ENCODE peak calls at places on chromosomes 11 and 22, in six cellular contexts. R, L, B, M, U and Z are unnamed samples.

GRCh38 chr11:554824-555499 is 5.6 kb downstream of the LMNTD2 start:
- DNase-seq in B (peak), M (peak), L (peak), R (peak), U (no peak), Z (peak)

GRCh38 chr11:1471736-1472135 is 14.8 kb downstream of the MOB2 start:
- DNase-seq in B (no peak), M (no peak), U (no peak), R (no peak), L (no peak), Z (no peak)

GRCh38 chr11:133896642-133897330 is 51.5 kb upstream of the SPATA19 start:
- DNase-seq in B (no peak), M (no peak), U (no peak), R (peak), L (no peak), Z (no peak)

GRCh38 chr11:70525466-70525865 is 127.1 kb downstream of the CTTN start:
- DNase-seq in R (no peak), B (no peak), L (no peak), M (peak), U (no peak), Z (no peak)

GRCh38 chr11:127345819-127346459 is 345.4 kb upstream of the KIRREL3 start:
- DNase-seq in L (peak), U (no peak), B (peak), M (peak), R (peak), Z (no peak)

GRCh38 chr11:73218106-73218829 is at the start of gene P2RY2:
- DNase-seq in L (peak), B (no peak), M (peak), U (no peak), R (peak), Z (peak)

GRCh38 chr11:19181673-19182261 is 20.0 kb downstream of the CSRP3 start:
- DNase-seq in M (no peak), B (no peak), R (no peak), U (no peak), L (no peak), Z (no peak)

GRCh38 chr11:2229713-2230297 is 40.6 kb downstream of the ASCL2 start:
- DNase-seq in M (no peak), U (no peak), B (no peak), R (no peak), L (no peak), Z (no peak)

GRCh38 chr11:96157517-96157873 is 185.5 kb downstream of the MAML2 start:
- DNase-seq in L (no peak), M (no peak), U (no peak), R (no peak), B (no peak), Z (no peak)

GRCh38 chr11:36328956-36329673 is 33.0 kb downstream of the PRR5L start:
- DNase-seq in L (no peak), B (no peak), M (no peak), U (no peak), R (no peak), Z (no peak)

GRCh38 chr11:61679301-61679700 is 890 bp upstream of the DAGLA start:
- DNase-seq in R (no peak), L (no peak), M (no peak), U (no peak), B (no peak), Z (no peak)

GRCh38 chr11:1272531-1272930 is 36.9 kb downstream of the TOLLIP start:
- DNase-seq in L (no peak), B (no peak), R (no peak), U (no peak), M (no peak), Z (no peak)

GRCh38 chr11:12187399-12187798 is 77.0 kb downstream of the MICAL2 start:
- DNase-seq in U (no peak), R (no peak), M (no peak), L (no peak), B (peak), Z (no peak)

GRCh38 chr11:84909740-84910139 is 717.4 kb downstream of the DLG2 start:
- DNase-seq in U (no peak), L (no peak), M (no peak), B (no peak), R (no peak), Z (no peak)

GRCh38 chr11:115578275-115578674 is 74.1 kb upstream of the CADM1 start:
- DNase-seq in U (no peak), B (no peak), M (no peak), L (no peak), R (no peak), Z (no peak)

GRCh38 chr11:130023204-130023603 is 20.6 kb upstream of the PRDM10 start:
- DNase-seq in R (no peak), U (peak), B (no peak), L (peak), M (no peak), Z (peak)

GRCh38 chr11:90332415-90332814 is 109.6 kb upstream of the CHORDC1 start:
- DNase-seq in L (no peak), M (no peak), R (no peak), U (no peak), B (no peak), Z (no peak)

GRCh38 chr11:7321708-7322448 is 70.2 kb downstream of the SYT9 start:
- DNase-seq in L (no peak), R (no peak), M (no peak), B (no peak), U (no peak), Z (no peak)

GRCh38 chr11:70630816-70631623 is 232.7 kb downstream of the CTTN start:
- DNase-seq in R (no peak), B (no peak), L (no peak), M (no peak), U (no peak), Z (no peak)

GRCh38 chr11:45113807-45114206 is 32.6 kb upstream of the PRDM11 start:
- DNase-seq in M (no peak), B (no peak), U (no peak), L (no peak), R (no peak), Z (no peak)

GRCh38 chr22:25388415-25388814 is 169.0 kb downstream of the CRYBB2 start:
- DNase-seq in R (no peak), B (no peak), M (no peak), U (no peak), L (no peak), Z (no peak)

GRCh38 chr11:94961255-94961654 is 12.1 kb downstream of the CWC15 start:
- DNase-seq in L (no peak), B (no peak), M (no peak), U (no peak), R (no peak), Z (no peak)

GRCh38 chr22:30778261-30778660 is 83.6 kb downstream of the OSBP2 start:
- DNase-seq in U (no peak), L (no peak), M (no peak), R (no peak), B (no peak), Z (no peak)

GRCh38 chr22:24542641-24543040 is 12.3 kb downstream of the GUCD1 start:
- DNase-seq in U (no peak), R (no peak), M (no peak), B (no peak), L (no peak), Z (no peak)

GRCh38 chr11:118227865-118228785 is 3.3 kb upstream of the JAML start:
- DNase-seq in B (no peak), L (no peak), U (no peak), R (no peak), M (no peak), Z (no peak)

GRCh38 chr11:32433249-32434115 is 1.9 kb downstream of the WT1 start:
- DNase-seq in U (no peak), M (no peak), B (peak), R (peak), L (no peak), Z (no peak)

GRCh38 chr11:106999203-106999602 is 19.1 kb downstream of the GUCY1A2 start:
- DNase-seq in R (no peak), U (no peak), B (no peak), L (no peak), M (no peak), Z (no peak)

GRCh38 chr11:132852361-132852760 is 679.9 kb downstream of the OPCML start:
- DNase-seq in B (no peak), L (no peak), M (no peak), R (no peak), U (no peak), Z (no peak)

GRCh38 chr11:8963569-8964323 is 496 bp downstream of the TMEM9B start:
- DNase-seq in L (peak), M (peak), R (peak), B (peak), U (peak), Z (peak)

GRCh38 chr11:134331565-134332188 is at the start of gene GLB1L2:
- DNase-seq in U (no peak), M (peak), R (peak), L (peak), B (peak), Z (peak)

GRCh38 chr22:22156716-22157499 is 87.7 kb upstream of the VPREB1 start:
- DNase-seq in B (peak), M (peak), U (peak), L (peak), R (peak), Z (peak)

GRCh38 chr22:20469110-20469855 is 26.3 kb downstream of the KLHL22 start:
- DNase-seq in B (peak), R (no peak), M (no peak), U (no peak), L (no peak), Z (no peak)

GRCh38 chr11:62062223-62062861 is 61.5 kb upstream of the INCENP start:
- DNase-seq in M (no peak), U (no peak), R (no peak), L (no peak), B (no peak), Z (no peak)

GRCh38 chr22:47674600-47674999 is 912.1 kb downstream of the TBC1D22A start:
- DNase-seq in R (no peak), B (no peak), L (no peak), M (no peak), U (no peak), Z (no peak)

GRCh38 chr11:130166457-130166784 is 6.8 kb downstream of the ST14 start:
- DNase-seq in B (peak), U (no peak), L (peak), R (no peak), M (peak), Z (peak)

GRCh38 chr22:29096736-29097669 is 24.2 kb downstream of the KREMEN1 start:
- DNase-seq in R (no peak), U (no peak), M (no peak), L (peak), B (peak), Z (no peak)

GRCh38 chr11:100674212-100674611 is 12.9 kb upstream of the ARHGAP42 start:
- DNase-seq in M (no peak), U (no peak), L (no peak), R (no peak), B (no peak), Z (no peak)

GRCh38 chr11:77784572-77784971 is 36.0 kb downstream of the RSF1 start:
- DNase-seq in U (no peak), M (no peak), L (peak), B (no peak), R (no peak), Z (no peak)
- TF ChIP-seq YY1 in U (no peak), M (no peak), L (no peak), B (no peak), R (no peak), Z (no peak)

GRCh38 chr11:120511804-120512726 is 517 bp downstream of the GRIK4 start:
- DNase-seq in M (peak), B (no peak), L (no peak), U (no peak), R (no peak), Z (no peak)
- H3K4me2 ChIP-seq in M (no peak), B (no peak), L (peak), U (peak), R (peak), Z (no peak)

DNA sequence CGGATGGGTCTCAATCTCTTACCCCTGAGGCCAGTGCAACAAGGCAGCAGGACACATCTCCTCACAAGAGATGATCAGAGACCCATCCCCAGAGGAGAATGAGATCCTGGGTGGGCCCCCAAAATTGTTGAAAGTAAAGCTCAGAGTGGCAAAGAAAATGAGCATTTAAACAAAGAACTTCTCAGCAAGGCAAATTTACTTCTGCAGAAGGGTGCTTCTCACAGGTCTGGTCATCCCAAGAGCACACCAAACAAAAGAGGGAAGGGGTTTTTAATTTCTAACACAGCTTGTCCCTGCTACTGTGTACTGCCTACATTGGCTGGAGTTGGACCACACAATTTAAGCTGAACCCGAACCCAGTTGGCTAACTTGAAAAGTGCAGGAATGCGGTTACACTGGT is 1628.6 kb upstream of the RAG2 start:
- DNase-seq in L (no peak), R (no peak), U (no peak), M (no peak), B (no peak), Z (no peak)
- TF ChIP-seq YY1 in L (no peak), R (no peak), U (no peak), M (no peak), B (no peak), Z (no peak)

GRCh38 chr11:15104166-15104565 is 10.6 kb upstream of the INSC start:
- DNase-seq in U (no peak), R (no peak), L (no peak), B (no peak), M (no peak), Z (no peak)

GRCh38 chr11:15107730-15108515 is 6.8 kb upstream of the INSC start:
- DNase-seq in B (no peak), U (no peak), M (no peak), R (no peak), L (no peak), Z (no peak)

GRCh38 chr11:15109602-15110001 is 5.1 kb upstream of the INSC start:
- DNase-seq in R (no peak), B (no peak), M (no peak), U (no peak), L (no peak), Z (no peak)

GRCh38 chr11:15108592-15109130 is 6.1 kb upstream of the INSC start:
- DNase-seq in R (no peak), B (no peak), U (no peak), M (no peak), L (no peak), Z (no peak)

DNA sequence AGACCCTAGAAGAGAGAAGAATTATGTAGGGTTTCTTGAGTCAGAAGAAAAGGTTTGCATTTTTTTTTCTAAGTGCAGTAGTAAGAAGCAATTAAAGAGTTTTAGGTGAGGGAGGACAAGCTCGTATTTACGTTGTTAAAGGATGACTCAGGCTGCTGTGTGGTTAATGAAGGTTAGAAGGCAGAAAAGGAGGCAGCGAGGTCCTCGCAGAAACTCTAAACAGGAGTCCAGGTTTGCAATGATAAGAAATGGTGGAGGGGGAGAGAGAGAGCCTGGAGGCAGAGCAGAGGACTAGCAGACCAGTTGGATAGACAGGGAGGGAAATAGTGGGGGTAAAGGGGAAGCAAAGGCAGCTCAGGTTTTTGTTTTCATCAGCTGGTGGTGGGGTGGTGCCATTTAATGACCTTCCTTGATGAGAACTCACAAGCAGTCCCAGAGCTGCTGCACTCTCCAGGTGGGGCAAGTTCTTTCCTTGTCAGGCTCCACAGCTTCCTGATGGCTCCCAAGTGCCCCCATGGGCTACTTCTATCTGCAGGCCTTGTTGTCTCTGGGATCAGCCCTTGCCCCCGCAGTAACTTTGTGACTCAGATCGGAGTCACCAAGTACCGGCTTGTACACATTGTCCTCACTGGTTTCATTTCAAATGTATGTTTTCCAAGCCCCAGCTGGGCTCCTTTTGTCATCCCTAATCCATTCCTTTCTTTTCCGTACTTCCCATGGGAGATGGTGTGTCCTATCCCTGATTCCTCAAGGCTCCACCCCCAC is 8.3 kb upstream of the INSC start:
- DNase-seq in M (no peak), B (no peak), L (no peak), R (no peak), U (no peak), Z (peak)
- H3K4me2 ChIP-seq in M (peak), B (no peak), L (no peak), R (no peak), U (no peak), Z (peak)

DNA sequence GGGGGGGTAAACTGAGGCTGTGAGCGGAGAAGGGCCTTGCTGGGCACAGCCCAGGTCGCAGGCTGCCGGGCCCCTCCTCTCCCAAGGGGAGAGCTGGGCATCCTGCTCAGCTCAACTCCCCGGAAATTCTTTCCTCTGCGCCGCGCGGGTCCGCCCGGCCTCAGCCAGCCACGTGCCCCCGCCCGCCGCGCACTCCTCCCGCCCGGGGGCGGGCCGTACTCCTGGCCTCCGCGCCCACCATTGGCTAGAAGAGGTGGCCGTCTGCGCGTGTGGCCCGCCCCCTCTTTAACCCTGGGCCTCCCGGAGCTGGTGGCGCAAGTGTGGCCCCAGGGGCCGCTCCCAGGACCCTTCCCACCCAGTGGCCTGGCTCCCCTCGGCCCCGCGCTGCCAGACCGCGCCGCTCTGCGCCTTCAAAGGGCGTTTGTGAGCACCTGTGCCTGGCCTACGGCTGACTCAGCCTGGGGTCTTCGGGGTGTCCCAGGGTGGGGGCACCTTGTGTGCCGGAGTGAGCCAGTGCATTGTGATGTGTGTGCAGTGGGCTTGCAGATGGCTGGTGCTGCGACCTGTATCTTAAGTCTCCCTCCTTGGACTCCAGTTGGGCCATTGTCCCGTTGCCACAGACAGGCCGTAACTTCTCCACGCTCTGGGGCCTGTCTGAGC is 2.0 kb downstream of the MRGPRF start:
- DNase-seq in B (peak), L (no peak), R (peak), U (no peak), M (peak), Z (peak)
- TF ChIP-seq YY1 in B (no peak), L (no peak), R (no peak), U (no peak), M (no peak), Z (no peak)

GRCh38 chr11:59262419-59262818 is 49.7 kb upstream of the MPEG1 start:
- DNase-seq in L (no peak), U (no peak), M (no peak), R (no peak), B (no peak), Z (no peak)
- H3K4me2 ChIP-seq in L (no peak), U (no peak), M (no peak), R (no peak), B (no peak), Z (no peak)

GRCh38 chr11:46565248-46565835 is 28.5 kb downstream of the AMBRA1 start:
- DNase-seq in R (no peak), L (no peak), M (no peak), U (no peak), B (no peak), Z (no peak)
- TF ChIP-seq YY1 in R (no peak), L (no peak), M (no peak), U (no peak), B (no peak), Z (no peak)

GRCh38 chr22:49825436-49825835 is 2.2 kb downstream of the BRD1 start:
- DNase-seq in M (no peak), L (peak), U (no peak), R (no peak), B (no peak), Z (no peak)

GRCh38 chr22:49823289-49824045 is 4.2 kb downstream of the BRD1 start:
- DNase-seq in L (no peak), U (no peak), R (no peak), M (no peak), B (no peak), Z (no peak)

GRCh38 chr22:49824936-49825335 is 2.7 kb downstream of the BRD1 start:
- DNase-seq in M (no peak), B (no peak), R (no peak), L (no peak), U (no peak), Z (no peak)

GRCh38 chr22:49825944-49826602 is 1.6 kb downstream of the BRD1 start:
- DNase-seq in M (no peak), U (no peak), R (no peak), L (peak), B (peak), Z (no peak)

DNA sequence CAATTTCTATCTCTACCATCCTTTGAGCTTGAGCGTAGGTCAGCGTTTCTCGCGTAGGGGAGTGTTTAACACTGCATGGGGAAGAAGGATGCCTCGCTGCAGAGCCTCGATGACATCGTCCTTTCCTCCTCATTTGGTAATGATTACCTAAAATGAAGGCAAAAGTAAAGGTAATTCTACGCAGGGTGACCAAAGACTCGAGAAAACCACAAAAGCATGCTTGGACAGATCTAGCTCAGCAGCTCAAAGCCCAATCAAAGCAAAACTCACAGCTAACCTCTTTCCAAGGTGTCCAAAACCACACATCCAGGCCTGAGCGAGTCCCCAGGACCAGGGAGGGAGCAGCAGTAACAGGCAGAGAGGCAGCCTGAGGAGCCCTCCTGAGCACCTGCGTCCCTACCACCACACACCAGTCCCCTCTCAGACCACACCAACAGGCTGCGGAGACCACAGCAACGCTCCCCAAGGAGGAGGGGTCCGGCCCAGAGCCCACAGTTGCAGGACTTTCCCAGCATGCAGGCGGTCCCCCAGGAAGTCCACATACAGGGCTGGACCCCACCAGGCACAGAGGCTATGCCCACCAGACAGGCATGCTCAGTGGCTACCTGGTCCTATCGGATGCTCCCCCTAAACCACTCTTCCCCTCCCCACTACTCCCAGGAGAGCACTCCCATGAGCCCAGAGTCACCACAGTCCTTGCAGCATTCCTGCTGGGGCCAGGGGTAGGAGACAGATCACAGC is 3.3 kb downstream of the BRD1 start:
- DNase-seq in B (no peak), M (no peak), L (no peak), R (no peak), U (no peak), Z (no peak)
- H3K4me2 ChIP-seq in B (no peak), M (peak), L (peak), R (no peak), U (peak), Z (no peak)

GRCh38 chr11:67613960-67614715 is 7.4 kb downstream of the NDUFV1 start:
- DNase-seq in M (peak), U (peak), R (peak), L (no peak), B (peak), Z (peak)
- TF ChIP-seq YY1 in M (no peak), U (peak), R (no peak), L (no peak), B (no peak), Z (no peak)